ENCODE peak calls at places on chromosomes 3 and 15, in five cellular contexts. H is psoas muscle, J is Peyer's patch, W is HCT116, M is tibial artery. B is an unnamed sample.

GRCh38 chr3:5264896-5265770 is 77.6 kb downstream of the EDEM1 start:
- DNase-seq in H (no peak), J (no peak), W (no peak), M (no peak), B (no peak)

GRCh38 chr3:163347944-163348343 is 1730.4 kb downstream of the SI start:
- DNase-seq in H (no peak), J (no peak), W (no peak), M (no peak), B (no peak)

GRCh38 chr3:3560566-3561336 is 238.5 kb upstream of the LRRN1 start:
- DNase-seq in H (no peak), J (no peak), W (no peak), M (no peak), B (no peak)

GRCh38 chr3:48440590-48440958 is 517 bp downstream of the TMA7 start:
- DNase-seq in H (no peak), J (no peak), W (no peak), M (no peak), B (no peak)

GRCh38 chr15:74193305-74193718 is 9.3 kb downstream of the STRA6 start:
- DNase-seq in H (no peak), J (no peak), W (peak; percentile 78), M (no peak), B (no peak)

GRCh38 chr3:109774108-109774507 is 436.8 kb upstream of the DPPA4 start:
- DNase-seq in H (no peak), J (no peak), W (no peak), M (no peak), B (no peak)

GRCh38 chr15:94262201-94262600 is 30.8 kb downstream of the MCTP2 start:
- DNase-seq in H (no peak), J (no peak), W (no peak), M (no peak), B (no peak)

GRCh38 chr3:167684389-167684993 is 30.7 kb upstream of the WDR49 start:
- DNase-seq in H (no peak), J (no peak), W (peak; percentile 46), M (no peak), B (peak; percentile 41)

GRCh38 chr3:71726106-71726505 is 904 bp upstream of the EIF4E3 start:
- DNase-seq in H (no peak), J (no peak), W (no peak), M (no peak), B (peak; percentile 40)

GRCh38 chr15:40070608-40071218 is 31.7 kb upstream of the SRP14 start:
- DNase-seq in H (no peak), J (no peak), W (no peak), M (no peak), B (no peak)

GRCh38 chr15:67937153-67937761 is 97.4 kb upstream of the RNU6-1 start:
- DNase-seq in H (no peak), J (no peak), W (no peak), M (no peak), B (no peak)

GRCh38 chr15:82968066-82968465 is 15.5 kb upstream of the HOMER2 start:
- DNase-seq in H (no peak), J (no peak), W (no peak), M (no peak), B (no peak)

GRCh38 chr15:44675911-44676310 is 12.4 kb upstream of the SPG11 start:
- DNase-seq in H (no peak), J (no peak), W (no peak), M (no peak), B (no peak)

GRCh38 chr3:52494446-52494845 is 692 bp upstream of the STAB1 start:
- DNase-seq in H (no peak), J (no peak), W (no peak), M (no peak), B (no peak)

GRCh38 chr3:52490938-52491526 is 4.1 kb upstream of the STAB1 start:
- DNase-seq in H (peak; percentile 54), J (no peak), W (no peak), M (no peak), B (no peak)

GRCh38 chr3:52493232-52494017 is 1.7 kb upstream of the STAB1 start:
- DNase-seq in H (no peak), J (no peak), W (no peak), M (no peak), B (no peak)

GRCh38 chr3:52490035-52490937 is 4.9 kb upstream of the STAB1 start:
- DNase-seq in H (no peak), J (no peak), W (no peak), M (no peak), B (no peak)

GRCh38 chr3:52492059-52492458 is 3.1 kb upstream of the STAB1 start:
- DNase-seq in H (no peak), J (no peak), W (no peak), M (no peak), B (no peak)
- H3K36me3 ChIP-seq in H (peaks cover 64% of the 10 kb centered on the region), J (no peaks in the 10 kb centered on the region), W (peaks cover 5% of the 10 kb centered on the region), M (peaks cover 63% of the 10 kb centered on the region), B (peaks cover 59% of the 10 kb centered on the region)

GRCh38 chr3:61132062-61132461 is 119.2 kb downstream of the FHIT start:
- DNase-seq in H (no peak), J (no peak), W (no peak), M (no peak), B (no peak)

GRCh38 chr3:61134532-61134931 is 116.7 kb downstream of the FHIT start:
- DNase-seq in H (no peak), J (no peak), W (no peak), M (no peak), B (no peak)

GRCh38 chr3:61141184-61141583 is 110.1 kb downstream of the FHIT start:
- DNase-seq in H (no peak), J (no peak), W (peak; percentile 7), M (no peak), B (no peak)

GRCh38 chr3:61141697-61142096 is 109.6 kb downstream of the FHIT start:
- DNase-seq in H (no peak), J (no peak), W (no peak), M (no peak), B (no peak)

GRCh38 chr3:61136191-61136590 is 115.1 kb downstream of the FHIT start:
- DNase-seq in H (no peak), J (no peak), W (no peak), M (no peak), B (no peak)
- H3K27me3 ChIP-seq in H (no peaks in the 10 kb centered on the region), J (no peaks in the 10 kb centered on the region), W (no peaks in the 10 kb centered on the region), M (no peaks in the 10 kb centered on the region), B (no peaks in the 10 kb centered on the region)

DNA sequence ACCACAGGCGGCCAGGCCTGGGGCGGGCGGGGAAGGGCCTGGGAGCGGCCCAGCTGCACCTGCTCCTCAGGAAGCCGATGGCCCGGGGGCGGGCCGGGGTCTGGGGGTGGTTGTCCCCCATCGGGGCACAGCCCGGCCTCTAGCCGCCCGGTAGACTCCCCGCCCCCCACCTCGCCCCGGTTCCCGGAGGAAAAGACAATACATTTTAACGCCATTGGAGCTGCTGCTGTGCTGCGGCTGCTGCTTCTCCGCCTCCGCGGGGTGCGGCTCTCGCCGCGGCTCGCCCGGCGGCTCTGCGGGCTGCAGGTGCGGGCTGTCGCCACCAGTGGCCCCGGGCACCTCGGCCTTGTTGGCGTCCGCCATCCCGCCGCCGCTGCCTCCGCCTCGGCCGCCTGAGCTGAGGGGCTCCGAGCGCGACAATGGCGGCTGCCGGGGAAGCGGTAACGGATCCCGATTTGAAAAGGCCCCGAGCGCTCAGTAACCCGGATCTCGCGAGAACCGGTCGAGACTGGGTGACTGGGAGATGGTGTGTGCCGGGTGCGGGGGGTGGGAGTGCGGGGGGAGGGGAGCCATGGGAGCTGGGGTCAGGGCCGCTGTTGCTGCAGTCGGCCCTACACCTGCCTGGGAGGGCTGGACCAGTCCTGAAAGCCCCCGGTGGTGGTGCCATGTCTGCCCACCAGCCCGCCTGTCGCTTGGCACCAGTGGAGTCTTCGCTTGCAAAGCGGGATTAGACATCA is at the start of gene MYEF2:
- DNase-seq in H (peak; percentile 55), J (peak; percentile 71), W (no peak), M (peak; percentile 83), B (peak; percentile 45)
- H3K4me3 ChIP-seq in H (peak within 1 kb of the TSS; percentile 71), J (peak within 1 kb of the TSS; percentile 68), W (no peak within 1 kb of the TSS), M (peak within 1 kb of the TSS; percentile 89), B (peak within 1 kb of the TSS; percentile 57)

GRCh38 chr15:90769375-90769774 is 52.2 kb downstream of the BLM start:
- DNase-seq in H (no peak), J (no peak), W (no peak), M (no peak), B (no peak)
- H3K36me3 ChIP-seq in H (no peaks in the 10 kb centered on the region), J (no peaks in the 10 kb centered on the region), W (peaks cover 12% of the 10 kb centered on the region), M (no peaks in the 10 kb centered on the region), B (no peaks in the 10 kb centered on the region)

B was measured in effector memory CD4-positive, alpha-beta T cell.